ENCODE peak calls at places on chromosomes 7 and 10, in six cellular contexts. One of them, this sample, is unnamed.

GRCh38 chr7:13179775-13180448 is 492.5 kb downstream of the ARL4A start:
- DNase-seq in tibial nerve: no peak
- DNase-seq in thoracic aorta: no peak
- DNase-seq in astrocyte: peak; percentile 7
- DNase-seq in upper lobe of right lung: no peak
- DNase-seq in PC-3: no peak
- DNase-seq in this sample: no peak

GRCh38 chr10:77156406-77156879 is 481.2 kb downstream of the KCNMA1 start:
- DNase-seq in astrocyte: peak; percentile 77
- DNase-seq in upper lobe of right lung: no peak
- DNase-seq in tibial nerve: no peak
- DNase-seq in PC-3: peak; percentile 98
- DNase-seq in thoracic aorta: no peak
- DNase-seq in this sample: no peak

GRCh38 chr10:85575441-85575840 is 791.2 kb downstream of the GRID1 start:
- DNase-seq in astrocyte: no peak
- DNase-seq in upper lobe of right lung: no peak
- DNase-seq in thoracic aorta: no peak
- DNase-seq in tibial nerve: no peak
- DNase-seq in PC-3: no peak
- DNase-seq in this sample: no peak

GRCh38 chr10:130857631-130858295 is 453.8 kb downstream of the TCERG1L start:
- DNase-seq in tibial nerve: no peak
- DNase-seq in astrocyte: no peak
- DNase-seq in PC-3: no peak
- DNase-seq in thoracic aorta: no peak
- DNase-seq in upper lobe of right lung: no peak
- DNase-seq in this sample: no peak

GRCh38 chr10:36126076-36126475 is 484.0 kb upstream of the FZD8 start:
- DNase-seq in astrocyte: no peak
- DNase-seq in thoracic aorta: no peak
- DNase-seq in upper lobe of right lung: no peak
- DNase-seq in PC-3: peak; percentile 96
- DNase-seq in tibial nerve: no peak
- DNase-seq in this sample: no peak

GRCh38 chr10:19946791-19947190 is 130.6 kb downstream of the PLXDC2 start:
- DNase-seq in upper lobe of right lung: no peak
- DNase-seq in astrocyte: no peak
- DNase-seq in tibial nerve: no peak
- DNase-seq in thoracic aorta: no peak
- DNase-seq in PC-3: no peak
- DNase-seq in this sample: no peak

GRCh38 chr7:119838444-119838843 is 434.5 kb upstream of the KCND2 start:
- DNase-seq in thoracic aorta: no peak
- DNase-seq in PC-3: no peak
- DNase-seq in astrocyte: no peak
- DNase-seq in tibial nerve: no peak
- DNase-seq in upper lobe of right lung: no peak
- DNase-seq in this sample: no peak

GRCh38 chr10:96670786-96671185 is 49.5 kb downstream of the PIK3AP1 start:
- DNase-seq in astrocyte: peak; percentile 50
- DNase-seq in upper lobe of right lung: no peak
- DNase-seq in thoracic aorta: no peak
- DNase-seq in PC-3: peak; percentile 21
- DNase-seq in tibial nerve: no peak
- DNase-seq in this sample: no peak

GRCh38 chr10:103932996-103933395 is 15.0 kb upstream of the STN1 start:
- DNase-seq in upper lobe of right lung: no peak
- DNase-seq in PC-3: no peak
- DNase-seq in thoracic aorta: no peak
- DNase-seq in astrocyte: no peak
- DNase-seq in tibial nerve: no peak
- DNase-seq in this sample: no peak

GRCh38 chr10:88500656-88501055 is 82.5 kb downstream of the RNLS start:
- DNase-seq in upper lobe of right lung: no peak
- DNase-seq in PC-3: no peak
- DNase-seq in tibial nerve: no peak
- DNase-seq in astrocyte: no peak
- DNase-seq in thoracic aorta: no peak
- DNase-seq in this sample: no peak

GRCh38 chr7:148944935-148945934 is 61.1 kb upstream of the EZH2 start:
- DNase-seq in astrocyte: peak; percentile 39
- DNase-seq in upper lobe of right lung: no peak
- DNase-seq in thoracic aorta: no peak
- DNase-seq in tibial nerve: no peak
- DNase-seq in PC-3: peak; percentile 54
- DNase-seq in this sample: no peak

GRCh38 chr10:123517901-123518300 is 148.3 kb upstream of the GPR26 start:
- DNase-seq in upper lobe of right lung: no peak
- DNase-seq in thoracic aorta: no peak
- DNase-seq in tibial nerve: no peak
- DNase-seq in PC-3: no peak
- DNase-seq in astrocyte: no peak
- DNase-seq in this sample: no peak

GRCh38 chr7:28410628-28411578 is 1.4 kb upstream of the CREB5 start:
- DNase-seq in thoracic aorta: no peak
- DNase-seq in astrocyte: peak; percentile 62
- DNase-seq in upper lobe of right lung: no peak
- DNase-seq in tibial nerve: peak; percentile 37
- DNase-seq in PC-3: peak; percentile 37
- DNase-seq in this sample: peak; percentile 25

GRCh38 chr7:109375857-109376256 is 806.2 kb downstream of the DNAJB9 start:
- DNase-seq in upper lobe of right lung: no peak
- DNase-seq in astrocyte: no peak
- DNase-seq in tibial nerve: no peak
- DNase-seq in thoracic aorta: no peak
- DNase-seq in PC-3: no peak
- DNase-seq in this sample: no peak

GRCh38 chr10:132547421-132547861 is 9.9 kb downstream of the INPP5A start:
- DNase-seq in PC-3: no peak
- DNase-seq in tibial nerve: no peak
- DNase-seq in astrocyte: no peak
- DNase-seq in thoracic aorta: no peak
- DNase-seq in upper lobe of right lung: no peak
- DNase-seq in this sample: no peak

DNA sequence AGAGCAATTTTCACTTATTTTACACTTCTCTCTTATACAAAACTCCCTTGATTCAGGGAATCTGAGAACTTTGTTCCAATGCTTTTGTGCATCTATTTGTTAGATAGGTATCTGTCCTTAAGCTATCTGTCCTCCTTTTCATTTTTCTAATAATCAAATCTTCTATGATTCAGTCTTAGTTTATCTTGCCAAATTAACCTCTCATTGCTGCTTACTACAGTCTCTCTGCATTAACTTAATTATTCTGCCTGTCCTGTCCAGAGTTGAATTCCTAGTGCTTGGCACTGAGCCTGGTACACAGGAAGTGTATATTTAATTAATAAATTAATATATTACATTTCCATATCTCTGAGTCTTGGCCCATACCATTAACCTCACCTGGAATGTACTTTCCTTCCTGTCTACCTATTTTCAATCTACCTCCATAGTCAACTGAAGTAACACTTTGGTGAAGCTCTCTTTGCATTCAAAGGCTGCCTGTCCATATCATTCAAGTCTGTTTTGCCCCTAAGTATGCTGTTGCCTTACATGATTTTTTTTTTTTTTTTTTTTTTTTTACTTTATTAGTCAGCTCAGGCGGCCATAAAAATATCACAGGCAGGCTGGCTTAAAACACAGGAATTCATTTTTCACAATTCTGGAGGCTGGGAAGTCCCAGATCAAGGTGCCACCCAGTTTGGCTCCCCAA is 66.0 kb upstream of the CSTF2T start:
- DNase-seq in astrocyte: no peak
- DNase-seq in thoracic aorta: no peak
- DNase-seq in upper lobe of right lung: no peak
- DNase-seq in PC-3: no peak
- DNase-seq in tibial nerve: no peak
- DNase-seq in this sample: no peak
- H3K27ac ChIP-seq in astrocyte: no peak overlapping the region
- H3K27ac ChIP-seq in thoracic aorta: no peak overlapping the region
- H3K27ac ChIP-seq in upper lobe of right lung: no peak overlapping the region
- H3K27ac ChIP-seq in PC-3: no peak overlapping the region
- H3K27ac ChIP-seq in tibial nerve: no peak overlapping the region
- H3K27ac ChIP-seq in this sample: no peak overlapping the region

DNA sequence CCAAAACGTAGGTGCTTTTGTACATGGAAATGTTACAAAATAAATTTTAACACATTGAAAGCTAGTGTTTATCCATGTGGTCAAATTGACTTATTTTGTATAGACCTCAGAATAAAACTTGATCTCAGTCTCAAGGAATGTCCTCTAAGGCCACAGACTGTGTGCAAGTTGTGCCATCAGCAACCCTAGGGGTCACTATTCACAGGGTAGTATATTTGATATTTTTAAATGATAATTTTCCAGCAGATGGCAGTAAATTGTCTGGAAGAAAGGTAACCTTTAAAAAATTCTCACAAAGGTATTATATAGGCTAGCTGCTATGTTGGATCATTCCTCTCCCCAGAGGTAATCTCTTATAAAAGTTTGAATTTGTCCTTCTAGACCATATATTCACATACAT is 12.9 kb upstream of the SNX10 start:
- DNase-seq in astrocyte: no peak
- DNase-seq in PC-3: peak; percentile 65
- DNase-seq in upper lobe of right lung: no peak
- DNase-seq in thoracic aorta: no peak
- DNase-seq in tibial nerve: no peak
- DNase-seq in this sample: no peak
- H3K4me3 ChIP-seq in astrocyte: no peak overlapping the region
- H3K4me3 ChIP-seq in PC-3: no peak overlapping the region
- H3K4me3 ChIP-seq in upper lobe of right lung: no peak overlapping the region
- H3K4me3 ChIP-seq in thoracic aorta: no peak overlapping the region
- H3K4me3 ChIP-seq in tibial nerve: no peak overlapping the region
- H3K4me3 ChIP-seq in this sample: no peak overlapping the region

GRCh38 chr7:44575054-44575453 is 1.3 kb upstream of the DDX56 start:
- DNase-seq in thoracic aorta: no peak
- DNase-seq in PC-3: no peak
- DNase-seq in tibial nerve: no peak
- DNase-seq in astrocyte: no peak
- DNase-seq in upper lobe of right lung: no peak
- DNase-seq in this sample: no peak
- TF ChIP-seq CTCF in thoracic aorta: no peak
- TF ChIP-seq CTCF in PC-3: no peak
- TF ChIP-seq CTCF in tibial nerve: no peak
- TF ChIP-seq CTCF in astrocyte: no peak
- TF ChIP-seq CTCF in upper lobe of right lung: no peak
- TF ChIP-seq CTCF in this sample: no peak

GRCh38 chr7:131480384-131481315 is 75.8 kb downstream of the PODXL start:
- DNase-seq in astrocyte: peak; percentile 70
- DNase-seq in upper lobe of right lung: no peak
- DNase-seq in thoracic aorta: no peak
- DNase-seq in tibial nerve: no peak
- DNase-seq in PC-3: peak; percentile 40
- DNase-seq in this sample: no peak
- H3K27ac ChIP-seq in astrocyte: peak overlapping the region; percentile 27
- H3K27ac ChIP-seq in upper lobe of right lung: no peak overlapping the region
- H3K27ac ChIP-seq in thoracic aorta: no peak overlapping the region
- H3K27ac ChIP-seq in tibial nerve: no peak overlapping the region
- H3K27ac ChIP-seq in PC-3: no peak overlapping the region
- H3K27ac ChIP-seq in this sample: no peak overlapping the region

GRCh38 chr10:30848396-30849032 is 183.2 kb downstream of the ZNF438 start:
- DNase-seq in astrocyte: no peak
- DNase-seq in PC-3: no peak
- DNase-seq in tibial nerve: no peak
- DNase-seq in upper lobe of right lung: no peak
- DNase-seq in thoracic aorta: no peak
- DNase-seq in this sample: no peak
- H3K4me3 ChIP-seq in astrocyte: no peak overlapping the region
- H3K4me3 ChIP-seq in PC-3: no peak overlapping the region
- H3K4me3 ChIP-seq in tibial nerve: no peak overlapping the region
- H3K4me3 ChIP-seq in upper lobe of right lung: no peak overlapping the region
- H3K4me3 ChIP-seq in thoracic aorta: no peak overlapping the region
- H3K4me3 ChIP-seq in this sample: no peak overlapping the region